ENCODE peak calls at places on chromosomes 2 and 18, in nine cellular contexts. N is right lobe of liver; V is naive thymus-derived CD4-positive, alpha-beta T cell; X is HL-60; D is PC-3; S is Jurkat, Clone E6-1; Z is lung; A is skeletal muscle cell; R is fibroblast of mammary gland. T is an unnamed sample.

GRCh38 chr2:27809761-27810241 is 38.3 kb downstream of the MRPL33 start:
- DNase-seq in N (no peak), V (no peak), X (peak), D (peak), S (no peak), Z (no peak), A (peak), R (peak), T (no peak)

GRCh38 chr2:199804831-199805230 is 46.2 kb downstream of the FTCDNL1 start:
- DNase-seq in N (no peak), V (no peak), X (no peak), D (no peak), S (no peak), Z (no peak), A (no peak), R (no peak), T (no peak)

GRCh38 chr18:75408554-75409506 is 18.7 kb downstream of the SMIM21 start:
- DNase-seq in N (no peak), V (no peak), X (no peak), D (peak), S (peak), Z (no peak), A (peak), R (peak), T (peak)

GRCh38 chr18:79687806-79688205 is 8.2 kb downstream of the CTDP1 start:
- DNase-seq in N (no peak), V (no peak), X (peak), D (peak), S (no peak), Z (no peak), A (peak), R (peak), T (peak)

GRCh38 chr2:63058149-63058741 is 7.6 kb downstream of the OTX1 start:
- DNase-seq in N (no peak), V (no peak), X (no peak), D (no peak), S (no peak), Z (no peak), A (no peak), R (peak), T (no peak)

GRCh38 chr2:225995788-225996476 is 596.4 kb downstream of the NYAP2 start:
- DNase-seq in N (no peak), V (no peak), X (no peak), D (no peak), S (no peak), Z (no peak), A (no peak), R (peak), T (no peak)

GRCh38 chr2:96727431-96727830 is 12.4 kb downstream of the LMAN2L start:
- DNase-seq in N (no peak), V (no peak), X (peak), D (no peak), S (no peak), Z (no peak), A (no peak), R (peak), T (no peak)

GRCh38 chr2:71530246-71530986 is 77.1 kb downstream of the DYSF start:
- DNase-seq in N (no peak), V (no peak), X (peak), D (peak), S (peak), Z (no peak), A (no peak), R (peak), T (no peak)

GRCh38 chr2:58435246-58435645 is 194.1 kb upstream of the FANCL start:
- DNase-seq in N (no peak), V (no peak), X (no peak), D (no peak), S (no peak), Z (no peak), A (no peak), R (no peak), T (no peak)

GRCh38 chr2:181678033-181678586 is 2.2 kb downstream of the NEUROD1 start:
- DNase-seq in N (peak), V (peak), X (peak), D (peak), S (peak), Z (peak), A (peak), R (peak), T (no peak)

GRCh38 chr18:52426462-52426861 is 86.5 kb downstream of the DCC start:
- DNase-seq in N (no peak), V (no peak), X (no peak), D (no peak), S (no peak), Z (no peak), A (no peak), R (no peak), T (no peak)

GRCh38 chr2:240663791-240664190 is 18.9 kb downstream of the AQP12B start:
- DNase-seq in N (no peak), V (no peak), X (no peak), D (no peak), S (no peak), Z (no peak), A (no peak), R (no peak), T (no peak)

GRCh38 chr18:10560457-10561045 is 34.7 kb downstream of the NAPG start:
- DNase-seq in N (peak), V (peak), X (peak), D (peak), S (peak), Z (peak), A (peak), R (peak), T (peak)

GRCh38 chr18:36828157-36828629 is 609 bp downstream of the TPGS2 start:
- DNase-seq in N (no peak), V (peak), X (peak), D (peak), S (no peak), Z (peak), A (peak), R (peak), T (no peak)

GRCh38 chr18:76454429-76454828 is 40.6 kb downstream of the ZNF516 start:
- DNase-seq in N (no peak), V (no peak), X (no peak), D (no peak), S (no peak), Z (no peak), A (no peak), R (no peak), T (no peak)

GRCh38 chr2:175786705-175787104 is 215.4 kb downstream of the LNPK start:
- DNase-seq in N (no peak), V (no peak), X (no peak), D (no peak), S (no peak), Z (no peak), A (no peak), R (no peak), T (no peak)

GRCh38 chr2:30239308-30240161 is 8.2 kb downstream of the LBH start:
- DNase-seq in N (no peak), V (peak), X (peak), D (peak), S (peak), Z (peak), A (peak), R (peak), T (no peak)

GRCh38 chr2:61758159-61758558 is 95.7 kb downstream of the FAM161A start:
- DNase-seq in N (no peak), V (no peak), X (no peak), D (no peak), S (no peak), Z (no peak), A (no peak), R (peak), T (no peak)

GRCh38 chr2:239957681-239958181 is 67.4 kb downstream of the NDUFA10 start:
- DNase-seq in N (no peak), V (no peak), X (no peak), D (no peak), S (no peak), Z (no peak), A (no peak), R (no peak), T (no peak)

GRCh38 chr2:129923265-129924141 is 56.0 kb upstream of the RAB6C start:
- DNase-seq in N (no peak), V (no peak), X (peak), D (peak), S (peak), Z (no peak), A (peak), R (peak), T (no peak)

GRCh38 chr2:11796190-11797171 is 50.0 kb downstream of the LPIN1 start:
- DNase-seq in N (no peak), V (no peak), X (no peak), D (no peak), S (no peak), Z (no peak), A (peak), R (peak), T (no peak)

GRCh38 chr18:79062806-79063205 is 6.4 kb upstream of the ATP9B start:
- DNase-seq in N (no peak), V (no peak), X (no peak), D (peak), S (no peak), Z (no peak), A (no peak), R (no peak), T (no peak)

GRCh38 chr18:56382541-56382940 is 255.9 kb downstream of the TXNL1 start:
- DNase-seq in N (no peak), V (no peak), X (no peak), D (no peak), S (no peak), Z (no peak), A (no peak), R (no peak), T (no peak)

GRCh38 chr2:209029249-209029648 is 394.6 kb upstream of the MAP2 start:
- DNase-seq in N (no peak), V (no peak), X (no peak), D (no peak), S (no peak), Z (no peak), A (no peak), R (no peak), T (no peak)

GRCh38 chr18:903703-904102 is 968 bp upstream of the ADCYAP1 start:
- DNase-seq in N (no peak), V (peak), X (peak), D (peak), S (peak), Z (no peak), A (no peak), R (peak), T (peak)

GRCh38 chr2:27959496-27959895 is 69.0 kb downstream of the BABAM2 start:
- DNase-seq in N (no peak), V (no peak), X (peak), D (peak), S (no peak), Z (no peak), A (peak), R (peak), T (no peak)

GRCh38 chr2:16429002-16429401 is 236.6 kb downstream of the CYRIA start:
- DNase-seq in N (no peak), V (no peak), X (no peak), D (no peak), S (no peak), Z (no peak), A (no peak), R (no peak), T (no peak)
- H3K4me3 ChIP-seq in N (no peak), V (no peak), X (no peak), D (no peak), S (no peak), Z (no peak), A (no peak), R (no peak), T (no peak)

GRCh38 chr2:118222643-118223486 is 134.6 kb downstream of the INSIG2 start:
- DNase-seq in N (no peak), V (no peak), X (no peak), D (no peak), S (no peak), Z (no peak), A (no peak), R (no peak), T (no peak)
- H3K4me3 ChIP-seq in N (peak), V (no peak), X (no peak), D (no peak), S (no peak), Z (no peak), A (peak), R (no peak), T (no peak)

DNA sequence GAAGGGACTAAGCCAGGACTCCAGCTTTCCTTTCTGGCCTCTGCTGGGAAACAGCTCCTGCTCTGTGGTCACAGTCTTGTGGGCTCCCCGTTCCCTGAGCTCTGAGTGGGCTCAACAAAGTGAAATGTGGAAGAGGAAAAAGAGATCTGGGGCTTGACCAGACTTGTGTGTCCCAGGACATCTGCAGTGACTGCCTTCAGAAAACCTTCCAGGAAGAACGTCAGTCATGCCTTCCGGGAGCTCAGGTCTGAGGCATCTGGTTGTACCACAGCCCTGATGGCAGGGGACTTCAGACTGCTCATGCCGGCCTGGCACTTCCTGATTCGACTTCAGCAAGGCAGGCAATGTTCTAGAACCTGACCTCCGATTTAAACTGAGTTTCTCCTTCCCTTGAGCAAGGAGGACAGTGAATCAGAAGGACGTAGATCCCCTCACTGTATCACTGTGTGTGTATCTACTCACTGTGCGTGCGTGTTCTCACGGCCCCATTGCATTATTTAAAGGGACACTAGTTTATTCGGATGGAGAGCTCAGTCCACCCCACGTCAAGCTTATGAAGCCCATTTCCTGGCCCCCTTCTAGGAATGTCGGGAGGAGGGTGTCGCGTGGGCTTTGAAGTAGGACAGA is 556 bp upstream of the FBLN7 start:
- DNase-seq in N (no peak), V (no peak), X (peak), D (peak), S (no peak), Z (no peak), A (no peak), R (peak), T (no peak)
- H3K4me3 ChIP-seq in N (peak), V (peak), X (peak), D (peak), S (no peak), Z (no peak), A (peak), R (peak), T (peak)

GRCh38 chr2:217944923-217945322 is 57.9 kb downstream of the TNS1 start:
- DNase-seq in N (no peak), V (no peak), X (no peak), D (no peak), S (no peak), Z (no peak), A (no peak), R (no peak), T (no peak)
- H3K4me3 ChIP-seq in N (no peak), V (no peak), X (no peak), D (no peak), S (no peak), Z (no peak), A (no peak), R (no peak), T (no peak)

GRCh38 chr2:112140413-112140802 is 2.2 kb downstream of the FBLN7 start:
- DNase-seq in N (no peak), V (no peak), X (no peak), D (no peak), S (no peak), Z (no peak), A (no peak), R (no peak), T (no peak)
- H3K4me3 ChIP-seq in N (no peak), V (no peak), X (no peak), D (peak), S (no peak), Z (no peak), A (no peak), R (peak), T (no peak)

GRCh38 chr2:190891370-190891769 is 10.7 kb downstream of the GLS start:
- DNase-seq in N (no peak), V (no peak), X (peak), D (no peak), S (no peak), Z (no peak), A (no peak), R (no peak), T (no peak)

GRCh38 chr2:190891913-190892312 is 11.3 kb downstream of the GLS start:
- DNase-seq in N (no peak), V (no peak), X (no peak), D (no peak), S (no peak), Z (no peak), A (no peak), R (no peak), T (no peak)

GRCh38 chr2:190893157-190893556 is 12.5 kb downstream of the GLS start:
- DNase-seq in N (no peak), V (no peak), X (no peak), D (no peak), S (no peak), Z (no peak), A (no peak), R (no peak), T (no peak)

GRCh38 chr2:190896477-190896876 is 15.9 kb downstream of the GLS start:
- DNase-seq in N (no peak), V (no peak), X (no peak), D (no peak), S (no peak), Z (no peak), A (no peak), R (no peak), T (no peak)
- H3K4me3 ChIP-seq in N (no peak), V (no peak), X (no peak), D (no peak), S (no peak), Z (no peak), A (no peak), R (no peak), T (no peak)

GRCh38 chr2:14634885-14635871 is 2.7 kb downstream of the LRATD1 start:
- DNase-seq in N (peak), V (no peak), X (no peak), D (peak), S (no peak), Z (peak), A (no peak), R (peak), T (no peak)

GRCh38 chr2:14633031-14633430 is 514 bp downstream of the LRATD1 start:
- DNase-seq in N (peak), V (no peak), X (no peak), D (peak), S (no peak), Z (no peak), A (no peak), R (no peak), T (no peak)

GRCh38 chr2:14632133-14632936 is at the start of gene LRATD1:
- DNase-seq in N (peak), V (no peak), X (no peak), D (peak), S (no peak), Z (peak), A (peak), R (peak), T (peak)

GRCh38 chr2:14634223-14634884 is 1.8 kb downstream of the LRATD1 start:
- DNase-seq in N (peak), V (no peak), X (no peak), D (peak), S (no peak), Z (peak), A (peak), R (peak), T (peak)

GRCh38 chr2:14633451-14634211 is 1.1 kb downstream of the LRATD1 start:
- DNase-seq in N (peak), V (no peak), X (no peak), D (peak), S (no peak), Z (peak), A (no peak), R (no peak), T (no peak)
- H3K4me3 ChIP-seq in N (peak), V (no peak), X (no peak), D (peak), S (no peak), Z (peak), A (peak), R (peak), T (peak)